ENCODE peak calls at places on chromosomes 6 and 20, in six cellular contexts. W, O, J, K, D and A are unnamed samples.

GRCh38 chr6:142945446-142946180 is 637 bp upstream of the HIVEP2 start:
- DNase-seq in K (no peak), D (peak; percentile 51), W (no peak), J (no peak), O (no peak), A (no peak)

GRCh38 chr6:167827588-167828324 is 1.0 kb downstream of the AFDN start:
- DNase-seq in K (peak; percentile 62), D (peak; percentile 54), J (no peak), W (peak; percentile 55), O (peak; percentile 18), A (peak; percentile 82)

GRCh38 chr6:96621983-96622382 is 59.1 kb downstream of the FHL5 start:
- DNase-seq in J (no peak), O (no peak), K (no peak), D (no peak), W (no peak), A (no peak)

GRCh38 chr6:162459985-162460384 is 267.6 kb downstream of the PRKN start:
- DNase-seq in K (no peak), D (no peak), W (no peak), O (no peak), J (no peak), A (no peak)

GRCh38 chr20:45354423-45355208 is 6.4 kb upstream of the SDC4 start:
- DNase-seq in W (no peak), K (peak; percentile 66), J (no peak), O (peak; percentile 44), D (no peak), A (peak; percentile 34)

GRCh38 chr20:33091147-33091546 is 11.7 kb downstream of the BPIFB4 start:
- DNase-seq in W (no peak), D (no peak), K (no peak), J (no peak), O (no peak), A (no peak)

GRCh38 chr6:27135087-27135657 is 112.3 kb upstream of the PRSS16 start:
- DNase-seq in W (no peak), O (no peak), K (no peak), D (no peak), J (no peak), A (no peak)

GRCh38 chr6:52497652-52498408 is 77.7 kb downstream of the EFHC1 start:
- DNase-seq in J (no peak), K (peak; percentile 62), D (no peak), W (no peak), O (peak; percentile 58), A (peak; percentile 82)

GRCh38 chr6:38004908-38005307 is 185.4 kb downstream of the ZFAND3 start:
- DNase-seq in K (no peak), D (no peak), W (no peak), J (no peak), O (no peak), A (no peak)

GRCh38 chr6:143027058-143027457 is 33.6 kb upstream of the AIG1 start:
- DNase-seq in O (peak; percentile 24), K (peak; percentile 21), J (peak; percentile 27), W (peak; percentile 51), D (peak; percentile 14), A (peak; percentile 35)

GRCh38 chr6:53103993-53104675 is 38.9 kb downstream of the FBXO9 start:
- DNase-seq in W (no peak), D (no peak), J (no peak), O (no peak), K (peak; percentile 31), A (peak; percentile 62)

GRCh38 chr6:33420493-33421343 is 853 bp downstream of the SYNGAP1 start:
- DNase-seq in D (no peak), O (no peak), J (no peak), W (no peak), K (no peak), A (no peak)

GRCh38 chr6:159727717-159728440 is 573 bp downstream of the WTAP start:
- DNase-seq in W (no peak), K (peak; percentile 60), J (no peak), O (no peak), D (peak; percentile 38), A (no peak)

GRCh38 chr6:136134751-136135150 is 115.4 kb downstream of the MTFR2 start:
- DNase-seq in J (no peak), K (no peak), D (no peak), W (no peak), O (no peak), A (no peak)

GRCh38 chr6:44006123-44006871 is 121.0 kb downstream of the MRPL14 start:
- DNase-seq in O (peak; percentile 59), J (no peak), K (peak; percentile 74), W (no peak), D (no peak), A (no peak)

DNA sequence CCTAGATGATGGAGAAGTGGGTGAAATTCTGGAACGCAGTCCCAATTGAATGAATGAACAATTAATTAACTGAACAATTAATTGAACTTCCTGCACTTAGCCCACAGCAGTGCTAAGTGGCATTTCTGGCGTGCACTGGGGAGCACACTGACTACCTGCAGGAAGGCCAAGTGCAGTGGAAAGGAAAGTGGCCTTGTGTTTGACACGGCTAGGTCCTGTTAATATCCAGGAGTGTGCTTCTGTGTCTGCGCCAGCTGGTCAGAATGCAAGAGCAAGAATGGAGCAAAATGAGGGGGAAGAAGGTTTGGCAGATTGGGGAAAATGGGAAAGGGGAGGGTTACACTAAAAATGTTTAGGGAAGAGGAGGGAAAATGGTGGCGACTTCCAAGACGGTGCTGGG is 64.4 kb downstream of the CLIC5 start:
- DNase-seq in K (no peak), W (no peak), O (no peak), J (no peak), D (no peak), A (no peak)
- H4K91ac ChIP-seq in K (no peak overlapping the region), W (no peak overlapping the region), O (no peak overlapping the region), J (no peak overlapping the region), D (no peak overlapping the region), A (no peak overlapping the region)

GRCh38 chr20:57222631-57222950 is 43.9 kb downstream of the BMP7 start:
- DNase-seq in O (no peak), J (no peak), D (no peak), K (no peak), W (no peak), A (no peak)

GRCh38 chr20:57220187-57221165 is 46.0 kb downstream of the BMP7 start:
- DNase-seq in J (no peak), D (no peak), K (no peak), O (no peak), W (no peak), A (peak; percentile 70)

GRCh38 chr20:57224641-57225138 is 41.8 kb downstream of the BMP7 start:
- DNase-seq in W (no peak), O (no peak), D (no peak), K (no peak), J (no peak), A (no peak)

GRCh38 chr20:57223648-57224489 is 42.6 kb downstream of the BMP7 start:
- DNase-seq in J (no peak), O (no peak), D (no peak), K (no peak), W (no peak), A (no peak)

DNA sequence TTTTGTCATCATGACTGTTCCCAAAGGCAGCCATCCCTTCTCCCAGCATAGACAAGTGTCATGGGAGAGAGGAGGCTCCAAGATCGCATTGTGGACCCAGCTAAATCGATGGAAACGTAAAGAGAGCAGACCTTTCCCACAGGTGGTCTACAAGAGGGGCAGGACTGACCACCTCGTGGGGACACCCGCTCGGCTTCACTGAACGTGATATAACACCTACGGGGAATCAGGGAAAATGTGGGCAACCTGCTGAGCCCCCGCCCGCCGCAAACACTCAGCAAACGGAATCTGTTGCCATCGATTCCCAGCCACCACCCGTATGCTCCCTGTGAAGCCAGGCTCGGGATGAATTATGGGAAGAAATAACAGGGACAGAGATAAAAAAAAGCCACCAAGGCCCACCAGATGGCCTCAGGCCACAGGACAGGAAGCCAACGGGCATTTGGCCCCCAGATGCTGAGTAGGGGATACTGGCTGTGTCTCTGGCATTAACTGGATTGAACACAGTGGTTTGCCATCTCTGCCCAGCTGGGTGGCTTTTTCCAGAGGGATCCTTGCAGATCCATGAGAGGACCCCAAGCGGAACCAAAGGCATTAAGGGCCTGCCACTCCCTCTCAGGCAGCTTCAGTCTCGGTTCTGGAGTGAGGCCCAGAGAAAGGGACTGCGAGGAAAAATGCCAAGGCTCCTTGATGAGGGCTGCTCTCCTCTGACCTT is 44.4 kb downstream of the BMP7 start:
- DNase-seq in J (no peak), K (no peak), D (no peak), O (no peak), W (no peak), A (no peak)
- H4K91ac ChIP-seq in J (no peak overlapping the region), K (no peak overlapping the region), D (no peak overlapping the region), O (no peak overlapping the region), W (no peak overlapping the region), A (no peak overlapping the region)

DNA sequence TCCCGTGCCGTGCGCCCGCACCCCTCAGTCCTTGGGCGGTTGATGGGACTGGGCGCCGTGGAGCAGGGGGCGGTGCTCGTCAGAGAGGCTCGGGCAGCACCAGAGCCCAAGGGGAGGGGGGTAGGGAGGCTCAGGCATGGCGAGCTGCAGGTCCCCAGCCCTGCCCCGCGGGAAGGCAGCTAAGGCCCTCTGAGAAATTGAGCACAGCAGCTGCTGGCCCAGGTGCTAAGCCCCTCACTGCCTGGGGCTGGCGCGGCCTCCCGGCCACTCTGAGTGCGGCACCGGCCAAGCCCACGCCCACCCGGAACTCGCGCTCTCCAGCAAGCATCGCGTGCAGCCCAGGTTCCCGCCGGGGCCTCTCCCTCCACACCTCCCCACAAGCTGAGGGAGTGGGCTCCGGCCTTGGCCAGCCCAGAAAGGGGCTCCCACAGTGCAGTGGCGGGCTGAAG is 16.4 kb downstream of the SOX4 start:
- DNase-seq in O (no peak), W (peak; percentile 71), D (no peak), J (no peak), K (no peak), A (peak; percentile 84)
- H4K91ac ChIP-seq in O (no peak overlapping the region), W (no peak overlapping the region), D (no peak overlapping the region), J (no peak overlapping the region), K (no peak overlapping the region), A (no peak overlapping the region)

DNA sequence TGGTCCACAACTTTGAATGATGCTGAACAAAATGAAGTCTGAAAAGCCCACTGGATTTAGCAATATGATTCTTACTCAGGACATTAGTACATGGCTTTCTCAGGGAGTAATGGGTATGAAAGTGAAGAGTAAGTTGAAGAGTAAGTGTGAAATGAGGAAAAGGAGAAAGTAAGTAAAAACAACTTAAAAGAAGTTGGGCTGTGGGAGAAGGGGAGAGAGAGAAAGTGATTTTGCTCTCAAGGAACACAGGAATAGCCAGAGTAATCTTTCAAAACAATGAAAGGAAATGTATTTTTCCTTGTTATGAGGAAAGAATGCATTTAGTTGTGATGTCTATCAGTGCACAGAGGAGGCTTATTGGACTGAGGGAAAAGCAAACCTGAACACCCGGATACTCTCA is 39.8 kb upstream of the NKAIN2 start:
- DNase-seq in W (no peak), J (no peak), O (no peak), K (no peak), D (no peak), A (no peak)
- H4K91ac ChIP-seq in W (no peak overlapping the region), J (no peak overlapping the region), O (no peak overlapping the region), K (no peak overlapping the region), D (no peak overlapping the region), A (no peak overlapping the region)